ENCODE peak calls at places on chromosomes 4 and X, in six cellular contexts. M, X, Q, O, G and L are unnamed samples.

GRCh38 chr4:121799208-121799823 is 1.8 kb upstream of the EXOSC9 start:
- DNase-seq in Q (no peak), G (no peak), M (no peak), O (no peak), X (no peak), L (no peak)

GRCh38 chrX:71378752-71379151 is 12.6 kb downstream of the TAF1 start:
- DNase-seq in M (no peak), X (no peak), G (no peak), O (no peak), Q (no peak), L (no peak)

GRCh38 chr4:139223682-139224317 is 46.8 kb upstream of the ELF2 start:
- DNase-seq in O (no peak), G (no peak), Q (no peak), M (no peak), X (no peak), L (peak; percentile 13)

GRCh38 chr4:182768821-182769220 is 148.4 kb downstream of the DCTD start:
- DNase-seq in G (no peak), O (no peak), Q (no peak), M (no peak), X (no peak), L (no peak)

GRCh38 chrX:3994315-3994714 is 280.9 kb upstream of the PRKX start:
- DNase-seq in Q (no peak), M (no peak), O (no peak), G (no peak), X (no peak), L (no peak)

GRCh38 chrX:120334137-120334536 is 22.9 kb upstream of the TMEM255A start:
- DNase-seq in Q (no peak), M (no peak), G (no peak), O (no peak), X (no peak), L (no peak)

GRCh38 chrX:44314259-44314734 is 29.2 kb downstream of the EFHC2 start:
- DNase-seq in M (no peak), G (no peak), O (no peak), Q (no peak), X (no peak), L (no peak)

GRCh38 chrX:13081385-13082285 is 37.2 kb upstream of the FAM9C start:
- DNase-seq in O (no peak), Q (no peak), M (no peak), X (no peak), G (no peak), L (no peak)

GRCh38 chrX:106302304-106302703 is 134.2 kb downstream of the PWWP3B start:
- DNase-seq in G (no peak), Q (no peak), M (no peak), X (no peak), O (no peak), L (peak; percentile 1)

GRCh38 chrX:50469206-50469605 is 1.4 kb downstream of the DGKK start:
- DNase-seq in X (no peak), O (no peak), G (no peak), Q (no peak), M (no peak), L (no peak)

GRCh38 chrX:102516314-102516936 is at the start of gene TMSB15A:
- DNase-seq in G (no peak), M (peak; percentile 17), Q (peak; percentile 32), O (peak; percentile 79), X (peak; percentile 72), L (peak; percentile 70)

GRCh38 chrX:24479924-24480722 is 15.0 kb downstream of the PDK3 start:
- DNase-seq in Q (peak; percentile 70), G (no peak), O (no peak), M (no peak), X (peak; percentile 90), L (no peak)
- H3K4me1 ChIP-seq in Q (peaks cover 74% of the 10 kb centered on the region), G (no peaks in the 10 kb centered on the region), O (no peaks in the 10 kb centered on the region), M (peaks cover 46% of the 10 kb centered on the region), X (no peaks in the 10 kb centered on the region), L (no peaks in the 10 kb centered on the region)

DNA sequence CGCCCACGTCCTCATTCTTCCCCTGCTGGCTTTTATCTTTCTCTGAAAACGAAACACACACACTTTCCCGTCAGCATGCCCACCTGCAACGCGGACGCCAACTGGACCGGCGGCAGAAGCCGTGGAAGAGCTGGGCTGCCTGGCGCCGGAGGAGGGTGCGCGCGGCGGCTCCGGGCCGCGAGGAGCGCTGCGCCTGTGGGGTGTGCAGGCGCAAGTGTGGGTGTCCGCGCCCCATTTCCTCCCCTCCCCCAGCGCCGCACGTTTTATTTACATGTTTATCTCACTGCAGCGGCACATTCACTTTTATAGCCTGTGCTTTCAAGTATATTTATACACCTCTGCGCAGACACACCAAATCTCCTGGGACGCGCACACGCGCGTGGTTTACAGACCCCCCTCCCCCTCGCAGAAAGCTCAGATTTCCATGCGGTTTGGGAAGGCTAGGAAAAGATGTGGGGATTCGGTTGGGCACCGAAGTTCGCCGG is 1.5 kb downstream of the PITX2 start:
- DNase-seq in G (no peak), M (no peak), X (peak; percentile 70), O (no peak), Q (no peak), L (no peak)
- H3K9me3 ChIP-seq in G (no peaks in the 10 kb centered on the region), M (no peaks in the 10 kb centered on the region), X (peaks cover 8% of the 10 kb centered on the region), O (no peaks in the 10 kb centered on the region), Q (no peaks in the 10 kb centered on the region), L (no peaks in the 10 kb centered on the region)

GRCh38 chr4:80229590-80229989 is 32.3 kb downstream of the PRDM8 start:
- DNase-seq in X (no peak), G (no peak), Q (no peak), M (no peak), O (no peak), L (no peak)
- H3K4me3 ChIP-seq in X (no peak overlapping the region), G (no peak overlapping the region), Q (no peak overlapping the region), M (no peak overlapping the region), O (no peak overlapping the region), L (no peak overlapping the region)

GRCh38 chr4:52103314-52103713 is 52.2 kb downstream of the SPATA18 start:
- DNase-seq in X (no peak), G (no peak), Q (no peak), O (no peak), M (no peak), L (no peak)
- H3K4me1 ChIP-seq in X (no peaks in the 10 kb centered on the region), G (no peaks in the 10 kb centered on the region), Q (no peaks in the 10 kb centered on the region), O (no peaks in the 10 kb centered on the region), M (peaks cover 19% of the 10 kb centered on the region), L (no peaks in the 10 kb centered on the region)

GRCh38 chrX:65811558-65812228 is 144.2 kb downstream of the MSN start:
- DNase-seq in G (no peak), X (no peak), M (no peak), O (no peak), Q (no peak), L (no peak)
- H3K9me3 ChIP-seq in G (no peaks in the 10 kb centered on the region), X (no peaks in the 10 kb centered on the region), M (no peaks in the 10 kb centered on the region), O (no peaks in the 10 kb centered on the region), Q (no peaks in the 10 kb centered on the region), L (no peaks in the 10 kb centered on the region)

GRCh38 chr4:1550122-1551070 is 133.7 kb downstream of the FAM53A start:
- DNase-seq in X (no peak), O (no peak), M (no peak), G (no peak), Q (no peak), L (no peak)

GRCh38 chr4:1549638-1550035 is 134.5 kb downstream of the FAM53A start:
- DNase-seq in O (no peak), Q (no peak), M (no peak), G (no peak), X (no peak), L (no peak)

GRCh38 chr4:1547131-1547862 is 136.8 kb downstream of the FAM53A start:
- DNase-seq in X (no peak), M (no peak), Q (no peak), G (no peak), O (no peak), L (no peak)

GRCh38 chr4:1551211-1551610 is 132.9 kb downstream of the FAM53A start:
- DNase-seq in M (no peak), G (no peak), O (no peak), X (no peak), Q (no peak), L (no peak)

GRCh38 chr4:1547863-1548637 is 136.1 kb downstream of the FAM53A start:
- DNase-seq in X (no peak), M (no peak), O (peak; percentile 54), Q (no peak), G (no peak), L (peak; percentile 24)
- H3K4me3 ChIP-seq in X (no peak overlapping the region), M (peak overlapping the region; percentile 66), O (no peak overlapping the region), Q (no peak overlapping the region), G (peak overlapping the region; percentile 42), L (no peak overlapping the region)

GRCh38 chr4:9877123-9877522 is 95.7 kb downstream of the DRD5 start:
- DNase-seq in G (no peak), M (no peak), X (no peak), O (no peak), Q (no peak), L (no peak)
- H3K4me1 ChIP-seq in G (no peaks in the 10 kb centered on the region), M (no peaks in the 10 kb centered on the region), X (no peaks in the 10 kb centered on the region), O (peaks cover 19% of the 10 kb centered on the region), Q (no peaks in the 10 kb centered on the region), L (no peaks in the 10 kb centered on the region)